ENCODE peak calls at places on chromosomes 6 and 20, in eight cellular contexts. One of them, this sample, is unnamed. For H3K4me1, the result is how much of the 10 kb centered on the place peaks cover.

GRCh38 chr6:65289491-65289890 is 417.5 kb downstream of the EYS start:
- DNase-seq in fibroblast of lung: peak
- DNase-seq in GM23248: no peak
- DNase-seq in IMR-90: peak
- DNase-seq in suprapubic skin: no peak
- DNase-seq in uterus: no peak
- DNase-seq in breast epithelium: no peak
- DNase-seq in HCT116: no peak
- DNase-seq in this sample: no peak

GRCh38 chr6:107970255-107970654 is 12.2 kb upstream of the SEC63 start:
- DNase-seq in fibroblast of lung: no peak
- DNase-seq in GM23248: no peak
- DNase-seq in IMR-90: no peak
- DNase-seq in suprapubic skin: no peak
- DNase-seq in uterus: no peak
- DNase-seq in breast epithelium: no peak
- DNase-seq in HCT116: no peak
- DNase-seq in this sample: no peak

GRCh38 chr6:139172567-139172966 is 37.7 kb downstream of the HECA start:
- DNase-seq in fibroblast of lung: no peak
- DNase-seq in GM23248: no peak
- DNase-seq in IMR-90: no peak
- DNase-seq in suprapubic skin: no peak
- DNase-seq in uterus: no peak
- DNase-seq in breast epithelium: no peak
- DNase-seq in HCT116: no peak
- DNase-seq in this sample: no peak

GRCh38 chr20:50120935-50121693 is 8.2 kb upstream of the UBE2V1 start:
- DNase-seq in fibroblast of lung: peak
- DNase-seq in GM23248: peak
- DNase-seq in IMR-90: peak
- DNase-seq in suprapubic skin: no peak
- DNase-seq in uterus: no peak
- DNase-seq in breast epithelium: no peak
- DNase-seq in HCT116: peak
- DNase-seq in this sample: peak

GRCh38 chr20:53949319-53949839 is 121.0 kb downstream of the BCAS1 start:
- DNase-seq in fibroblast of lung: peak
- DNase-seq in GM23248: peak
- DNase-seq in IMR-90: peak
- DNase-seq in suprapubic skin: no peak
- DNase-seq in uterus: no peak
- DNase-seq in breast epithelium: no peak
- DNase-seq in HCT116: no peak
- DNase-seq in this sample: peak

GRCh38 chr6:3585320-3585935 is 128.6 kb upstream of the SLC22A23 start:
- DNase-seq in fibroblast of lung: peak
- DNase-seq in GM23248: peak
- DNase-seq in IMR-90: peak
- DNase-seq in suprapubic skin: no peak
- DNase-seq in uterus: no peak
- DNase-seq in breast epithelium: no peak
- DNase-seq in HCT116: no peak
- DNase-seq in this sample: no peak

GRCh38 chr6:105992315-105992961 is 93.7 kb upstream of the PRDM1 start:
- DNase-seq in fibroblast of lung: peak
- DNase-seq in GM23248: peak
- DNase-seq in IMR-90: peak
- DNase-seq in suprapubic skin: peak
- DNase-seq in uterus: peak
- DNase-seq in breast epithelium: peak
- DNase-seq in HCT116: no peak
- DNase-seq in this sample: peak

GRCh38 chr6:24524801-24525200 is 30.0 kb downstream of the ALDH5A1 start:
- DNase-seq in fibroblast of lung: peak
- DNase-seq in GM23248: peak
- DNase-seq in IMR-90: peak
- DNase-seq in suprapubic skin: no peak
- DNase-seq in uterus: no peak
- DNase-seq in breast epithelium: no peak
- DNase-seq in HCT116: peak
- DNase-seq in this sample: peak

GRCh38 chr6:110612298-110612697 is 135.9 kb upstream of the SLC22A16 start:
- DNase-seq in fibroblast of lung: no peak
- DNase-seq in GM23248: no peak
- DNase-seq in IMR-90: no peak
- DNase-seq in suprapubic skin: no peak
- DNase-seq in uterus: no peak
- DNase-seq in breast epithelium: no peak
- DNase-seq in HCT116: no peak
- DNase-seq in this sample: no peak

GRCh38 chr6:133568970-133569889 is 319.7 kb upstream of the TCF21 start:
- DNase-seq in fibroblast of lung: peak
- DNase-seq in GM23248: peak
- DNase-seq in IMR-90: peak
- DNase-seq in suprapubic skin: no peak
- DNase-seq in uterus: peak
- DNase-seq in breast epithelium: no peak
- DNase-seq in HCT116: peak
- DNase-seq in this sample: peak

GRCh38 chr6:108118791-108119211 is 44.3 kb upstream of the OSTM1 start:
- DNase-seq in fibroblast of lung: no peak
- DNase-seq in GM23248: peak
- DNase-seq in IMR-90: no peak
- DNase-seq in suprapubic skin: no peak
- DNase-seq in uterus: no peak
- DNase-seq in breast epithelium: no peak
- DNase-seq in HCT116: no peak
- DNase-seq in this sample: peak

GRCh38 chr6:151680846-151681425 is 126.5 kb upstream of the ESR1 start:
- DNase-seq in fibroblast of lung: no peak
- DNase-seq in GM23248: no peak
- DNase-seq in IMR-90: no peak
- DNase-seq in suprapubic skin: no peak
- DNase-seq in uterus: no peak
- DNase-seq in breast epithelium: no peak
- DNase-seq in HCT116: no peak
- DNase-seq in this sample: no peak
- H3K4me3 ChIP-seq in fibroblast of lung: no peak
- H3K4me3 ChIP-seq in GM23248: no peak
- H3K4me3 ChIP-seq in IMR-90: no peak
- H3K4me3 ChIP-seq in suprapubic skin: no peak
- H3K4me3 ChIP-seq in uterus: no peak
- H3K4me3 ChIP-seq in breast epithelium: peak
- H3K4me3 ChIP-seq in HCT116: no peak
- H3K4me3 ChIP-seq in this sample: no peak

DNA sequence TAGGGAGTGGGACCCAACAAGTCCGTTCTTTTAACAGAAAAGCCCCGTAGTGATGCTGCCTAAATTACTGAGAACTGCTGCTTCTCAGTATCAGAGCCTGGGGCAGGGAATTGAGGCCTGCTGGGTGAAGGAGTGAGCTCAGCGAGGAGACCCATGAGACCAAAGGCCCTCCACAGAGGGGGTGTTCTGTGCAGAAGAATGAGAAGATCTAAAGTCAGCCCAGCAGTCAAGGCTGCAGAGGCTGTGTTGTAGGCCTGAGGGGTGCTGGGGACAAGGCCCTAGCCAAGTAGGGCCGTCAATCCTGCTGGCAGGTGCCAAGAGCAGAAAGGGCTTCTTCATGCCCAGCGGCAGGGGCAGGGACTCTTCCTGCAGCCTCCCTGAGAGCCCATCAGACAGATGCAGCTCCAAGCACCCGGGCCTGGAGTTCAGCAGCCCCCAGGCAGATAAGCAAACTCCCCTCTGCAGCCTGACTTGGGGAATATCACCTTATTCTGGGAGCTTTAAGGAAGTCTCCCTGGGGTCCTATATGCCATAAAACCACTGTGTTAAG is 9.2 kb downstream of the CCDC167 start:
- DNase-seq in fibroblast of lung: no peak
- DNase-seq in GM23248: no peak
- DNase-seq in IMR-90: no peak
- DNase-seq in suprapubic skin: no peak
- DNase-seq in uterus: no peak
- DNase-seq in breast epithelium: no peak
- DNase-seq in HCT116: no peak
- DNase-seq in this sample: no peak
- H3K27ac ChIP-seq in fibroblast of lung: no peak
- H3K27ac ChIP-seq in GM23248: no peak
- H3K27ac ChIP-seq in IMR-90: no peak
- H3K27ac ChIP-seq in suprapubic skin: no peak
- H3K27ac ChIP-seq in uterus: no peak
- H3K27ac ChIP-seq in breast epithelium: no peak
- H3K27ac ChIP-seq in HCT116: no peak
- H3K27ac ChIP-seq in this sample: no peak

DNA sequence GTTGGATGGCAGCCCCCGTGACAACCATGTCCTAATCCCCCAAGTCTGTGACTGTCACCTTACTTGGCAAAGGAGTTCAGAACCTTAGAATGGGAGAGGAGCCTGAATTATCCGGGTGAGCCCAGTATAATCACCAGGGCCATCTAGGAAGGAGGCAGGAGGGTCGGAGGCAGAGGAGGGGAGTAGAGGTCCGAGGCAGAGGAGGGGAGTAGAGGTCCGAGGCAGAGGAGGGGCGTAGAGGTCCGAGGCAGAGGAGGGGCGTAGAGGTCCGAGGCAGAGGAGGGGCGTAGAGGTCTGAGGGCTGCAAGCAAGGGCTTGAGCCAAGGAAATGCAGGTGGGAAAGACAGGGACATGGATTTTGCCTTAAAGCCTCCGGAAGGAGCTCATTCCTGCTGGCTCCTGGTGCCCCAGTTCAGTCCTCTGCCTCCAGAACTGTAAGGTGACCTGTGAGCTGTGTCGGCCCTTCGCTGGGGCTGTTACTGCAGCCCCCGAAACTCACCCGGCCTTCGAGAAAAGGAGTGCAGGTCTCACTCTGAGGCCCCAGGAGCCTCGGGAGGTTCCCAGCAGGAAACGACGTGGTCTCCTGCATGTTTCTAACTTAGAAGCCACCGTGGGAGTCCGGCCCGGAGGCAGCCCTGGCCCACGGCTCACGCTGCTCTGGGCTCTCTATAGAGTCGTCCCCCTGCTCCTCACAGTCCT is 20.0 kb upstream of the SLCO4A1 start:
- DNase-seq in fibroblast of lung: no peak
- DNase-seq in GM23248: no peak
- DNase-seq in IMR-90: no peak
- DNase-seq in suprapubic skin: no peak
- DNase-seq in uterus: no peak
- DNase-seq in breast epithelium: no peak
- DNase-seq in HCT116: no peak
- DNase-seq in this sample: no peak
- H3K4me1 ChIP-seq in fibroblast of lung: under half
- H3K4me1 ChIP-seq in GM23248: under half
- H3K4me1 ChIP-seq in IMR-90: under half
- H3K4me1 ChIP-seq in suprapubic skin: half or more
- H3K4me1 ChIP-seq in uterus: under half
- H3K4me1 ChIP-seq in breast epithelium: under half
- H3K4me1 ChIP-seq in HCT116: half or more
- H3K4me1 ChIP-seq in this sample: under half

GRCh38 chr20:17972121-17972520 is 3.3 kb downstream of the MGME1 start:
- DNase-seq in fibroblast of lung: no peak
- DNase-seq in GM23248: no peak
- DNase-seq in IMR-90: peak
- DNase-seq in suprapubic skin: no peak
- DNase-seq in uterus: no peak
- DNase-seq in breast epithelium: no peak
- DNase-seq in HCT116: no peak
- DNase-seq in this sample: no peak
- H3K4me3 ChIP-seq in fibroblast of lung: peak
- H3K4me3 ChIP-seq in GM23248: peak
- H3K4me3 ChIP-seq in IMR-90: peak
- H3K4me3 ChIP-seq in suprapubic skin: peak
- H3K4me3 ChIP-seq in uterus: no peak
- H3K4me3 ChIP-seq in breast epithelium: peak
- H3K4me3 ChIP-seq in HCT116: no peak
- H3K4me3 ChIP-seq in this sample: peak

GRCh38 chr20:38082894-38083293 is 49.3 kb downstream of the RPRD1B start:
- DNase-seq in fibroblast of lung: no peak
- DNase-seq in GM23248: no peak
- DNase-seq in IMR-90: no peak
- DNase-seq in suprapubic skin: no peak
- DNase-seq in uterus: no peak
- DNase-seq in breast epithelium: no peak
- DNase-seq in HCT116: no peak
- DNase-seq in this sample: no peak
- H3K27ac ChIP-seq in fibroblast of lung: peak
- H3K27ac ChIP-seq in GM23248: no peak
- H3K27ac ChIP-seq in IMR-90: peak
- H3K27ac ChIP-seq in suprapubic skin: no peak
- H3K27ac ChIP-seq in uterus: peak
- H3K27ac ChIP-seq in breast epithelium: no peak
- H3K27ac ChIP-seq in HCT116: no peak
- H3K27ac ChIP-seq in this sample: no peak

GRCh38 chr20:57714409-57715267 is 4.8 kb upstream of the PMEPA1 start:
- DNase-seq in fibroblast of lung: peak
- DNase-seq in GM23248: peak
- DNase-seq in IMR-90: peak
- DNase-seq in suprapubic skin: no peak
- DNase-seq in uterus: no peak
- DNase-seq in breast epithelium: no peak
- DNase-seq in HCT116: no peak
- DNase-seq in this sample: no peak

GRCh38 chr20:57716202-57716601 is 6.4 kb upstream of the PMEPA1 start:
- DNase-seq in fibroblast of lung: peak
- DNase-seq in GM23248: peak
- DNase-seq in IMR-90: peak
- DNase-seq in suprapubic skin: no peak
- DNase-seq in uterus: no peak
- DNase-seq in breast epithelium: no peak
- DNase-seq in HCT116: no peak
- DNase-seq in this sample: no peak

GRCh38 chr20:57716893-57717292 is 7.1 kb upstream of the PMEPA1 start:
- DNase-seq in fibroblast of lung: no peak
- DNase-seq in GM23248: no peak
- DNase-seq in IMR-90: no peak
- DNase-seq in suprapubic skin: no peak
- DNase-seq in uterus: no peak
- DNase-seq in breast epithelium: no peak
- DNase-seq in HCT116: no peak
- DNase-seq in this sample: no peak

GRCh38 chr20:57713951-57714350 is 4.1 kb upstream of the PMEPA1 start:
- DNase-seq in fibroblast of lung: no peak
- DNase-seq in GM23248: no peak
- DNase-seq in IMR-90: no peak
- DNase-seq in suprapubic skin: no peak
- DNase-seq in uterus: no peak
- DNase-seq in breast epithelium: no peak
- DNase-seq in HCT116: no peak
- DNase-seq in this sample: no peak

GRCh38 chr20:57715268-57715904 is 5.6 kb upstream of the PMEPA1 start:
- DNase-seq in fibroblast of lung: no peak
- DNase-seq in GM23248: no peak
- DNase-seq in IMR-90: no peak
- DNase-seq in suprapubic skin: no peak
- DNase-seq in uterus: no peak
- DNase-seq in breast epithelium: no peak
- DNase-seq in HCT116: no peak
- DNase-seq in this sample: no peak
- H3K4me1 ChIP-seq in fibroblast of lung: under half
- H3K4me1 ChIP-seq in GM23248: half or more
- H3K4me1 ChIP-seq in IMR-90: under half
- H3K4me1 ChIP-seq in suprapubic skin: half or more
- H3K4me1 ChIP-seq in uterus: under half
- H3K4me1 ChIP-seq in breast epithelium: under half
- H3K4me1 ChIP-seq in HCT116: under half
- H3K4me1 ChIP-seq in this sample: under half

GRCh38 chr6:117275205-117275604 is 9.8 kb downstream of the VGLL2 start:
- DNase-seq in fibroblast of lung: no peak
- DNase-seq in GM23248: no peak
- DNase-seq in IMR-90: no peak
- DNase-seq in suprapubic skin: no peak
- DNase-seq in uterus: no peak
- DNase-seq in breast epithelium: no peak
- DNase-seq in HCT116: no peak
- DNase-seq in this sample: no peak
- H3K4me3 ChIP-seq in fibroblast of lung: no peak
- H3K4me3 ChIP-seq in GM23248: no peak
- H3K4me3 ChIP-seq in IMR-90: no peak
- H3K4me3 ChIP-seq in suprapubic skin: no peak
- H3K4me3 ChIP-seq in uterus: no peak
- H3K4me3 ChIP-seq in breast epithelium: no peak
- H3K4me3 ChIP-seq in HCT116: no peak
- H3K4me3 ChIP-seq in this sample: no peak

This sample was measured in A673.